ENCODE peak calls at places on chromosomes 2 and 18, in four cellular contexts. Q is hepatocyte, D is endothelial cell of umbilical vein, O is prostate gland. M is an unnamed sample.

GRCh38 chr2:137437386-137437785 is 526.9 kb upstream of the HNMT start:
- DNase-seq in D (no peak), Q (no peak), O (no peak), M (no peak)

GRCh38 chr2:23363831-23364230 is 21.1 kb upstream of the KLHL29 start:
- DNase-seq in O (no peak), Q (no peak), D (no peak), M (no peak)

GRCh38 chr2:28250006-28250405 is 142.7 kb upstream of the FOSL2 start:
- DNase-seq in O (no peak), D (no peak), Q (peak; percentile 73), M (peak; percentile 62)

GRCh38 chr2:1728821-1729220 is 15.5 kb downstream of the PXDN start:
- DNase-seq in O (peak; percentile 72), Q (peak; percentile 74), D (no peak), M (no peak)

GRCh38 chr18:50092250-50092780 is 102.6 kb downstream of the MYO5B start:
- DNase-seq in O (no peak), Q (no peak), D (no peak), M (no peak)

GRCh38 chr2:144480257-144480656 is 39.7 kb downstream of the ZEB2 start:
- DNase-seq in O (no peak), Q (no peak), D (no peak), M (no peak)

GRCh38 chr2:177165731-177166711 is 46.6 kb upstream of the HNRNPA3 start:
- DNase-seq in D (peak; percentile 80), O (no peak), Q (peak; percentile 37), M (peak; percentile 48)

GRCh38 chr2:211035548-211036185 is 479.3 kb downstream of the CPS1 start:
- DNase-seq in O (no peak), Q (peak; percentile 38), D (peak; percentile 53), M (no peak)

GRCh38 chr2:44974064-44974715 is 32.7 kb downstream of the SIX3 start:
- DNase-seq in O (no peak), Q (peak; percentile 58), D (no peak), M (peak; percentile 31)

GRCh38 chr18:23825978-23826405 is 136.7 kb downstream of the LAMA3 start:
- DNase-seq in Q (peak; percentile 62), D (peak; percentile 89), O (peak; percentile 90), M (peak; percentile 71)

GRCh38 chr18:68181956-68182355 is 533.0 kb downstream of the TMX3 start:
- DNase-seq in D (no peak), Q (no peak), O (no peak), M (no peak)

GRCh38 chr2:189517847-189518535 is 62.6 kb downstream of the SLC40A1 start:
- DNase-seq in O (no peak), Q (no peak), D (no peak), M (no peak)

GRCh38 chr18:48342588-48342987 is 66.6 kb downstream of the ZBTB7C start:
- DNase-seq in D (no peak), O (no peak), Q (no peak), M (no peak)

GRCh38 chr2:100259991-100260390 is 62.3 kb downstream of the LONRF2 start:
- DNase-seq in Q (no peak), D (no peak), O (no peak), M (no peak)

GRCh38 chr2:138780451-138780880 is 276 bp upstream of the NXPH2 start:
- DNase-seq in D (no peak), O (no peak), Q (peak; percentile 18), M (peak; percentile 65)

GRCh38 chr2:16773080-16773713 is 107.6 kb upstream of the CYRIA start:
- DNase-seq in O (peak; percentile 41), Q (peak; percentile 77), D (peak; percentile 34), M (peak; percentile 16)

GRCh38 chr2:174699993-174700766 is 64.1 kb downstream of the CHRNA1 start:
- DNase-seq in D (peak; percentile 55), O (no peak), Q (peak; percentile 66), M (no peak)

GRCh38 chr2:219493086-219493485 is 5.6 kb upstream of the GMPPA start:
- DNase-seq in D (no peak), Q (no peak), O (no peak), M (no peak)
- H3K36me3 ChIP-seq in D (no peaks in the 10 kb centered on the region), Q (no peaks in the 10 kb centered on the region), O (no peaks in the 10 kb centered on the region), M (no peaks in the 10 kb centered on the region)

DNA sequence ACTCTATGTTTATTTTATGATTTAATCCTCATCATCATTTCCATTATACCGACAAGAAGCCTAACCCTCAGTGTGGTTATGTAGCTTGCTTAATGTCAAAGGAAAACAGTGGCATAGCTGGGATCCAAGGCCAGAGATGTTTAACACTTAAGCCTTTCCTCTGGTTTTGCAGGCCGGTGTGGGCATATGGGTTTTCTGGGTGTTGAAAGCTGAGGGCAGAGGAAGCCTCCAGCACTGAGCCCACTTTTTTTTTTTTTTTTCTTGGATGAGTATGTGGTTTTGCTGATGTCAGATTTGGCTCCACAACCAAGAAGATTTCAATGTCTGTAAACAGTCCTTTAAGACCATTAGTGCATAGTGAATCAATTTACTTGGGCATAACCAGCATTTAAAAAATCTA is 41.3 kb downstream of the LHCGR start:
- DNase-seq in Q (no peak), D (no peak), O (no peak), M (no peak)
- H3K36me3 ChIP-seq in Q (no peaks in the 10 kb centered on the region), D (no peaks in the 10 kb centered on the region), O (no peaks in the 10 kb centered on the region), M (no peaks in the 10 kb centered on the region)

GRCh38 chr2:239128706-239129105 is 272.1 kb downstream of the HDAC4 start:
- DNase-seq in Q (no peak), O (no peak), D (no peak), M (no peak)
- H3K36me3 ChIP-seq in Q (no peaks in the 10 kb centered on the region), O (peaks cover 14% of the 10 kb centered on the region), D (no peaks in the 10 kb centered on the region), M (peaks cover 18% of the 10 kb centered on the region)

GRCh38 chr2:54646170-54646927 is 77.1 kb upstream of the EML6 start:
- DNase-seq in D (no peak), Q (no peak), O (no peak), M (no peak)
- H3K36me3 ChIP-seq in D (peaks cover 64% of the 10 kb centered on the region), Q (peaks cover 11% of the 10 kb centered on the region), O (peaks cover 52% of the 10 kb centered on the region), M (peaks cover 87% of the 10 kb centered on the region)

DNA sequence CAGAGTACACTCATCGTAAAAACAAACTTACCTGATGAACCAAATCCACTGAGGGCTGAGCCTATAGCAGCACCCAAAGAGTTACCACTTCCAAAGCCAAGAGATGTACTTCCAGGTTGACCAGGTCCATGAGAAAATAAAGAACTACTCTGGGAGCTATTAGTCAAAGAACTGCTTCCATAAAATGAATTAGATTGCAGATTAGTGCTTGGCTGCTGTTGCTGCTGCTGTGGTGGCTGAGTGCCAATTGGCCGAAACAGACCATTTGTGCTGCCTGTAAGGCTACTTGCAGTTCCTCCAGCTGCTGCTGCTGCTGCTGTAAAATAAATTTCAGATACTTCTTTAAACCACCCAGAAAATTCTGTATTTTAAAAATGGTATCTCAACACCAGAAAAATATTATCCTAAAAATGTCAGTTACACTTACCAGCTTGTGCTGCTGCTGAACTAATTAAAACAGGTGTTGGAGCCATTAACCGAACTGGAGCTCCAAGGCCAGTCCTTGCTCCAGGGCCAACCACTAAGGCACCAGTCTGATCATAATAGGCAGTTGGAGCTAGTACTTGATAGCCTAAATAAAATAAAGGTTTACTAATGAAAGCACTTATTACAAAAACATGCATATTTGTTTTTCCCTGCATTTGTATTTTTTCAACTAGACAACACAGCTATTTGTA is 58.1 kb upstream of the SDC1 start:
- DNase-seq in Q (peak; percentile 18), D (peak; percentile 41), O (peak; percentile 60), M (peak; percentile 51)
- H3K36me3 ChIP-seq in Q (peaks cover 5% of the 10 kb centered on the region), D (peaks cover 24% of the 10 kb centered on the region), O (no peaks in the 10 kb centered on the region), M (peaks cover 89% of the 10 kb centered on the region)

DNA sequence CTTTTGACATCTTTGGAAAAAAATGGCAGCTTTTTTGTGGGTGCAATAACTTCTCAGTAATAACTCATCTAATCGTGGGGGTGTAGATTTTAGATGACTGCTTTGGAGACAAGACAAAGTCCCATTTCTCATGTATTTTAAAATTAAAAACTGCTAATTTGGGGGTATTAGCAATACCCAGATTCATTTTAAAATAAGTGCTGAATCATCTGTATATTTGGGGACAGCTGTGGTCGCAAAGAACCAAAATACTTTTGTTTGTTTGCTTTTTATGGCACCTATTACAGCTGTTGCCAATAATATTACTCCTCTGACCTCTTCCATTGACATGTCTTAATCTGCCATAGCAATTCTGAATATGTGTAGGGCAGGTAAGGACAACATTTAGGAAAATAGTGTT is 45.4 kb downstream of the STAT1 start:
- DNase-seq in D (no peak), Q (no peak), O (no peak), M (no peak)
- H3K36me3 ChIP-seq in D (peaks cover 19% of the 10 kb centered on the region), Q (no peaks in the 10 kb centered on the region), O (peaks cover 7% of the 10 kb centered on the region), M (peaks cover 96% of the 10 kb centered on the region)

GRCh38 chr2:135768863-135769262 is 27.2 kb downstream of the UBXN4 start:
- DNase-seq in O (no peak), D (no peak), Q (no peak), M (no peak)
- H3K36me3 ChIP-seq in O (peaks cover 18% of the 10 kb centered on the region), D (peaks cover 33% of the 10 kb centered on the region), Q (peaks cover 7% of the 10 kb centered on the region), M (peaks cover 83% of the 10 kb centered on the region)

GRCh38 chr2:112756207-112756606 is 8.2 kb downstream of the CKAP2L start:
- DNase-seq in D (no peak), Q (no peak), O (no peak), M (no peak)
- H3K36me3 ChIP-seq in D (peaks cover 24% of the 10 kb centered on the region), Q (no peaks in the 10 kb centered on the region), O (no peaks in the 10 kb centered on the region), M (peaks cover 84% of the 10 kb centered on the region)

M was measured in MG63.